ENCODE peak calls at places on chromosomes 7 and 10, in eight cellular contexts. A, E, V, X, L, K, B and M are unnamed samples.

GRCh38 chr10:58529077-58529728 is 16.5 kb downstream of the BICC1 start:
- DNase-seq in E (no peak), K (no peak), X (no peak), L (no peak), B (no peak), A (no peak), V (no peak), M (no peak)

GRCh38 chr7:105141068-105141467 is 127.1 kb downstream of the KMT2E start:
- DNase-seq in L (no peak), V (no peak), E (peak), X (no peak), K (no peak), A (peak), B (peak), M (peak)

GRCh38 chr7:116674508-116675173 is 2.6 kb downstream of the MET start:
- DNase-seq in K (no peak), L (no peak), E (peak), B (no peak), X (no peak), V (no peak), A (no peak), M (peak)

GRCh38 chr10:118629211-118629610 is 33.8 kb upstream of the PRLHR start:
- DNase-seq in A (no peak), V (no peak), K (no peak), X (no peak), E (peak), B (no peak), L (no peak), M (no peak)

GRCh38 chr10:97185326-97186058 is at the start of gene SLIT1:
- DNase-seq in L (no peak), V (no peak), X (no peak), E (no peak), A (no peak), B (no peak), K (no peak), M (no peak)

GRCh38 chr10:106608101-106608500 is 556.4 kb downstream of the SORCS1 start:
- DNase-seq in E (peak), X (no peak), K (no peak), B (no peak), V (no peak), A (peak), L (no peak), M (no peak)

GRCh38 chr7:41164440-41164839 is 538.5 kb downstream of the INHBA start:
- DNase-seq in L (no peak), E (no peak), V (no peak), K (no peak), B (no peak), A (no peak), X (no peak), M (peak)

GRCh38 chr7:130140551-130141160 is 64.5 kb downstream of the TMEM209 start:
- DNase-seq in B (no peak), A (no peak), V (no peak), X (no peak), L (no peak), E (no peak), K (no peak), M (no peak)

GRCh38 chr10:93873427-93874115 is 20.2 kb upstream of the SLC35G1 start:
- DNase-seq in A (peak), L (no peak), K (no peak), E (peak), X (no peak), V (no peak), B (peak), M (peak)

GRCh38 chr10:28991738-28992270 is 297.1 kb upstream of the LYZL1 start:
- DNase-seq in E (peak), A (peak), B (no peak), X (peak), K (peak), V (peak), L (peak), M (no peak)

GRCh38 chr7:127892488-127893314 is 138.5 kb downstream of the LRRC4 start:
- DNase-seq in E (peak), K (no peak), X (no peak), A (peak), V (no peak), L (no peak), B (no peak), M (no peak)

GRCh38 chr7:101278461-101279292 is 33.8 kb upstream of the FIS1 start:
- DNase-seq in B (no peak), X (no peak), E (peak), V (no peak), L (no peak), K (no peak), A (no peak), M (no peak)

GRCh38 chr7:22420973-22421635 is 64.2 kb upstream of the RAPGEF5 start:
- DNase-seq in A (peak), L (no peak), E (no peak), X (no peak), V (no peak), B (no peak), K (no peak), M (no peak)

GRCh38 chr10:132508497-132509443 is 28.8 kb upstream of the INPP5A start:
- DNase-seq in E (no peak), K (no peak), V (no peak), X (peak), L (peak), A (no peak), B (peak), M (no peak)

GRCh38 chr7:81583882-81584533 is 185.8 kb downstream of the HGF start:
- DNase-seq in L (no peak), A (peak), V (no peak), X (no peak), B (no peak), E (peak), K (no peak), M (no peak)

GRCh38 chr10:44752451-44753441 is 158.4 kb upstream of the TMEM72 start:
- DNase-seq in X (peak), K (no peak), B (peak), E (peak), A (peak), V (no peak), L (no peak), M (peak)

GRCh38 chr10:27485368-27485767 is 18.7 kb upstream of the RAB18 start:
- DNase-seq in K (no peak), L (no peak), V (no peak), A (no peak), X (no peak), B (no peak), E (no peak), M (no peak)

GRCh38 chr7:5450549-5451327 is 27.1 kb upstream of the TNRC18 start:
- DNase-seq in L (peak), E (no peak), V (peak), B (peak), K (peak), A (peak), X (peak), M (no peak)

GRCh38 chr10:124745678-124746077 is 1.5 kb upstream of the FAM53B start:
- DNase-seq in X (no peak), E (peak), L (no peak), A (peak), V (no peak), B (peak), K (peak), M (peak)

GRCh38 chr10:102800601-102801335 is 36.4 kb downstream of the CYP17A1 start:
- DNase-seq in B (no peak), V (no peak), E (no peak), K (no peak), X (no peak), L (no peak), A (no peak), M (no peak)

GRCh38 chr10:116737582-116738358 is 4.6 kb downstream of the HSPA12A start:
- DNase-seq in L (no peak), B (no peak), X (no peak), K (no peak), V (no peak), E (no peak), A (no peak), M (no peak)
- TF ChIP-seq CTCF in L (no peak), B (peak), X (peak), K (no peak), V (no peak), E (peak), A (peak), M (peak)

GRCh38 chr10:95336702-95337101 is 45.9 kb upstream of the PDLIM1 start:
- DNase-seq in X (no peak), E (no peak), L (no peak), A (no peak), K (no peak), B (no peak), V (no peak), M (no peak)
- TF ChIP-seq CTCF in X (no peak), E (no peak), L (no peak), A (no peak), K (no peak), B (no peak), V (no peak), M (no peak)

GRCh38 chr7:27434729-27435400 is 192.3 kb downstream of the EVX1 start:
- DNase-seq in X (no peak), L (no peak), B (peak), A (peak), V (no peak), K (no peak), E (peak), M (no peak)
- TF ChIP-seq CTCF in X (no peak), L (no peak), B (peak), A (peak), V (no peak), K (no peak), E (peak), M (peak)

GRCh38 chr10:6092731-6093130 is 3.9 kb downstream of the RBM17 start:
- DNase-seq in X (no peak), A (no peak), L (no peak), K (no peak), V (no peak), E (no peak), B (no peak), M (no peak)

GRCh38 chr10:6086375-6087233 is 2.2 kb upstream of the RBM17 start:
- DNase-seq in B (peak), X (peak), L (peak), K (peak), V (peak), A (peak), E (peak), M (peak)

GRCh38 chr10:6089334-6090219 is 743 bp downstream of the RBM17 start:
- DNase-seq in K (peak), V (no peak), X (peak), A (no peak), B (no peak), L (no peak), E (no peak), M (peak)

GRCh38 chr10:6091630-6092029 is 2.8 kb downstream of the RBM17 start:
- DNase-seq in B (no peak), X (no peak), L (no peak), K (no peak), V (no peak), E (no peak), A (peak), M (no peak)

GRCh38 chr10:6088721-6089333 is at the start of gene RBM17:
- DNase-seq in K (peak), V (peak), E (peak), B (peak), A (peak), X (peak), L (peak), M (peak)
- TF ChIP-seq CTCF in K (peak), V (peak), E (peak), B (peak), A (no peak), X (peak), L (no peak), M (peak)

GRCh38 chr7:124840435-124840834 is 74.8 kb upstream of the GPR37 start:
- DNase-seq in L (no peak), X (no peak), A (peak), K (no peak), E (peak), V (no peak), B (no peak), M (no peak)
- TF ChIP-seq CTCF in L (no peak), X (no peak), A (no peak), K (no peak), E (no peak), V (no peak), B (no peak), M (peak)

DNA sequence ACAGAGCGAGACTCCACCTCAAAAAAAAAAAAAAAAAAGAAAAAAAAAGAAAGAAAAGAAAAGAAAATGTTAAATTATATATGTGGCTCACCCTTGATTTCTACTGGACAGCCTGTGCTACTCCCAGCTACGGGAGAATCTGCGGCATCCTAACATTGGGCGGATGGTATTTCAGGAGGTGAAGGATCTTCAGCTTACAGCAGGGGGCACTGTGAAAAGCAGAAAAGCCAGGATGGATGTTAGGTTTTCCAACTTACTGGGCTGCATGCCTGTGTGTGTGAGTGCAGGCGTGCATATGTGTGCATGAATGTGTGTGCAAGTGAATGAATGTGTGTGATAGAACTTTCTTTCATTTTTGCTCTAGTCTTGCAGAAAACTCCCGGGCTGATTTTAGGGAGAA is 1066.5 kb downstream of the TYW1 start:
- DNase-seq in K (no peak), X (no peak), V (no peak), L (no peak), B (no peak), A (no peak), E (no peak), M (no peak)
- TF ChIP-seq CTCF in K (no peak), X (no peak), V (no peak), L (no peak), B (no peak), A (no peak), E (peak), M (peak)

DNA sequence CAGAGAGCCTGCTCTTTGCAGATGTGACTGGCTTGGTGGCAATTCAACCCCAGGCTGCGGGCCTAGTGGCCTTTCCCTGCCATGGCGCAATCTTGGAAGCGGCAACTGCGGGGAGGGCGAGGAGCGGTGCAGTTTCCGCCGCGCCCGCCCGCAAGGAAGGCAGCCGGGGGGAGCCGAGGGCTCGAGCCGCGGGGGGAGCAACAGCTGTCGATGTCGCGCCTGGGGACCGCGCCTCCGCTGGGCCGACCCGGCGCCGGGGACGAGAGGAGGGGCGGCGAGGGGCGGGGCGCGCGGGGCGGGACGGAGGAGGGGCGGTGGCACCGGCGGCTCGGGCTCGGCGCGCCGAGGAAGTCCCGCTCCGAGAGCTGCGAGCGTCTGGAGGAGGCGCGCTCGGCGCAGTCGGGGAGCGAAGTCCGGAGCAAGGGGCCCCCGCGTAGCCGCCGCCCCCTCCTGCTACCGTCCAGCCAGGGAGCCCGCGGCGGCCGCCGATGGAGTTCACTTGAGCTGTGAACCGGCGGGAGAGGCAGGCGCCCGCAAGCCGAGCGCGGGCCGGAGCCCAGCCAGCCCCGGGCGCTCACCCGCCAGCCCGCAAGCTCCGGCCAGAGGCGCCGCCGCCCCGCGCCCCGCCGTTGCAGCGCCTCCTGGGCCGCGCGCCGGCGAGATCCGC is 438.1 kb upstream of the GALNT17 start:
- DNase-seq in X (peak), K (peak), V (peak), L (peak), E (peak), A (peak), B (peak), M (no peak)
- TF ChIP-seq CTCF in X (peak), K (peak), V (no peak), L (no peak), E (no peak), A (no peak), B (no peak), M (no peak)

GRCh38 chr7:35551682-35552081 is 143.3 kb downstream of the HERPUD2 start:
- DNase-seq in A (no peak), L (no peak), B (no peak), X (no peak), E (no peak), V (no peak), K (no peak), M (no peak)
- TF ChIP-seq CTCF in A (no peak), L (no peak), B (no peak), X (no peak), E (no peak), V (no peak), K (no peak), M (no peak)

GRCh38 chr10:117071293-117072050 is 66.5 kb upstream of the SHTN1 start:
- DNase-seq in L (no peak), X (no peak), K (no peak), V (no peak), B (no peak), E (no peak), A (no peak), M (no peak)

GRCh38 chr10:117078168-117078837 is 59.8 kb downstream of the VAX1 start:
- DNase-seq in B (no peak), L (no peak), A (no peak), X (no peak), K (no peak), E (no peak), V (no peak), M (no peak)

GRCh38 chr10:117075064-117075463 is 63.0 kb downstream of the VAX1 start:
- DNase-seq in E (peak), B (peak), A (peak), L (no peak), X (no peak), V (no peak), K (no peak), M (no peak)

DNA sequence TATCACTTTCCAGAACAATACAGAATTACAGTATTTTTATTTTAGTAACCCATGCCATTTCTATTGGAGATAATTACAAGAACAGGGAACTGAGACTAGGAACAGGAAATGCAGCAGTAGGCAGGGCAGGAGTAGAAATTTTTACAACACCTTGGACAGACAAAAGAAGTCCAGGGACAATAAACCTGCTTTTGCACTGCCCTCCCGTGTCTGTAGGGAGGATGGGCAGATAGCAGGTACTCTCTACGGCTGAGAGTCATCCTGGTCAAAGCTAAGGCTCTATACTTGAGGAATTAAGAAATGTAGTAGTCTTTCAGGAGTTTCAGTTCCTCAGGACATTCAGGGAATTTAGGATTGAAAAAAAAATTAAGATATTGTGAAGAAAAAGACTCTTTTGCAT is 63.4 kb downstream of the VAX1 start:
- DNase-seq in A (no peak), E (no peak), V (no peak), K (peak), B (no peak), X (no peak), L (no peak), M (no peak)
- TF ChIP-seq CTCF in A (no peak), E (peak), V (no peak), K (no peak), B (no peak), X (no peak), L (no peak), M (no peak)

DNA sequence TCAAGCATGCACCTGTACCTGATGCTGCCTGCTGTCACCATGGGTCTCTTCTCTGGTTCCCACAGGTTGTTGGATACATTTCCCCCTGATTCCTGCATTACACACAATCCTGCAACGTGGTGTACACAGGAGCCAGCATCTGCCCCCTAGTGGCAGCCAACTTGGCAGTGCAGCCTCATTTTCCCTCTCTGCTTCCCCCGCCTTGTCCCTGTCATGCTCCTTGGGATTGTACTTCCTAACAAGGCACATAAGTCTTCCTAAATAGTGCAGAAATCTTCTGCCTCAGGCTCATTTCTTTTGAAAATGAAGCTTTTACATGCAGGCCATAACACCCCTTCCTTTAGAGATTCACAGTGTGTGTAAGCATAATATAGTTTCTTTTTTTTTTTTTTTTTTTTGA is 387.5 kb downstream of the CCSER2 start:
- DNase-seq in B (no peak), X (peak), E (peak), V (no peak), A (peak), K (peak), L (no peak), M (no peak)
- TF ChIP-seq CTCF in B (peak), X (peak), E (peak), V (no peak), A (peak), K (peak), L (no peak), M (no peak)